ENCODE peak calls at places on chromosome 6, in six cellular contexts. E is A172; Y is kidney glomerular epithelial cell; D is fibroblast of the conjunctiva; A is stimulated activated naive CD4-positive, alpha-beta T cell; N is NCI-H1092. C is an unnamed sample.

GRCh38 chr6:474454-475185 is 83.1 kb downstream of the IRF4 start:
- DNase-seq in E (peak; percentile 13), Y (peak; percentile 2), D (no peak), A (peak; percentile 11), N (no peak), C (peak; percentile 63)

GRCh38 chr6:167336818-167337217 is 11.9 kb downstream of the TTLL2 start:
- DNase-seq in E (no peak), Y (no peak), D (no peak), A (no peak), N (no peak), C (peak; percentile 62)

GRCh38 chr6:14166821-14167220 is 49.2 kb downstream of the CD83 start:
- DNase-seq in E (no peak), Y (no peak), D (no peak), A (no peak), N (no peak), C (no peak)

GRCh38 chr6:122953766-122954165 is 42.3 kb upstream of the CLVS2 start:
- DNase-seq in E (no peak), Y (no peak), D (no peak), A (no peak), N (no peak), C (no peak)

GRCh38 chr6:145783796-145784195 is 30.8 kb downstream of the FBXO30 start:
- DNase-seq in E (no peak), Y (no peak), D (no peak), A (no peak), N (no peak), C (no peak)

GRCh38 chr6:89826029-89826528 is 3.6 kb upstream of the CASP8AP2 start:
- DNase-seq in E (no peak), Y (no peak), D (no peak), A (no peak), N (no peak), C (peak; percentile 63)

GRCh38 chr6:113707194-113707593 is 150.0 kb upstream of the MARCKS start:
- DNase-seq in E (no peak), Y (no peak), D (no peak), A (no peak), N (no peak), C (no peak)

GRCh38 chr6:53066059-53066406 is 829 bp downstream of the FBXO9 start:
- DNase-seq in E (peak; percentile 11), Y (peak; percentile 22), D (no peak), A (peak; percentile 34), N (no peak), C (peak; percentile 49)

GRCh38 chr6:54071941-54072340 is 39.3 kb upstream of the MLIP start:
- DNase-seq in E (no peak), Y (no peak), D (no peak), A (no peak), N (no peak), C (peak; percentile 3)

GRCh38 chr6:93183513-93183912 is 235.8 kb downstream of the EPHA7 start:
- DNase-seq in E (no peak), Y (no peak), D (no peak), A (no peak), N (no peak), C (no peak)

GRCh38 chr6:13924146-13924948 is 405 bp upstream of the RNF182 start:
- DNase-seq in E (peak; percentile 50), Y (peak; percentile 6), D (no peak), A (no peak), N (peak; percentile 24), C (peak; percentile 78)

C was measured in Daoy.